ENCODE peak calls at places on chromosomes 11 and 22, in seven cellular contexts. L is GM13976, X is omental fat pad, G is thoracic aorta, U is coronary artery, J is fibroblast of mammary gland, Z is RWPE1. W is an unnamed sample.

GRCh38 chr11:121293276-121293569 is 652 bp downstream of the SC5D start:
- DNase-seq in L (no peak), X (no peak), G (no peak), U (no peak), J (peak), Z (peak), W (no peak)

GRCh38 chr11:27459191-27459590 is 13.4 kb downstream of the LGR4 start:
- DNase-seq in L (no peak), X (no peak), G (no peak), U (no peak), J (no peak), Z (no peak), W (no peak)

GRCh38 chr22:20509344-20510047 is 2.1 kb downstream of the MED15 start:
- DNase-seq in L (no peak), X (peak), G (peak), U (peak), J (peak), Z (peak), W (peak)

GRCh38 chr11:60984616-60985015 is 13.1 kb downstream of the CD6 start:
- DNase-seq in L (no peak), X (no peak), G (no peak), U (no peak), J (no peak), Z (no peak), W (no peak)

GRCh38 chr22:29109853-29110252 is 37.0 kb downstream of the KREMEN1 start:
- DNase-seq in L (no peak), X (no peak), G (no peak), U (no peak), J (peak), Z (no peak), W (no peak)

GRCh38 chr22:45329536-45329936 is 19.8 kb downstream of the FAM118A start:
- DNase-seq in L (no peak), X (no peak), G (no peak), U (no peak), J (no peak), Z (no peak), W (no peak)

GRCh38 chr11:83087035-83087434 is 15.3 kb upstream of the RAB30 start:
- DNase-seq in L (no peak), X (no peak), G (no peak), U (no peak), J (peak), Z (peak), W (no peak)

GRCh38 chr22:25482868-25483639 is 81.4 kb upstream of the GRK3 start:
- DNase-seq in L (no peak), X (no peak), G (no peak), U (no peak), J (no peak), Z (no peak), W (no peak)

GRCh38 chr11:48052183-48053040 is 72.1 kb downstream of the PTPRJ start:
- DNase-seq in L (no peak), X (no peak), G (no peak), U (peak), J (no peak), Z (peak), W (peak)

GRCh38 chr11:10350341-10350740 is 45.5 kb downstream of the ADM start:
- DNase-seq in L (no peak), X (no peak), G (no peak), U (no peak), J (peak), Z (peak), W (no peak)

GRCh38 chr11:1412377-1413095 is 22.8 kb downstream of the BRSK2 start:
- DNase-seq in L (no peak), X (no peak), G (no peak), U (no peak), J (no peak), Z (no peak), W (no peak)

GRCh38 chr11:123186291-123186690 is 8.8 kb downstream of the CLMP start:
- DNase-seq in L (no peak), X (no peak), G (no peak), U (no peak), J (no peak), Z (peak), W (no peak)

GRCh38 chr11:67642490-67643120 is 3.0 kb upstream of the TBX10 start:
- DNase-seq in L (no peak), X (no peak), G (no peak), U (no peak), J (no peak), Z (no peak), W (no peak)

GRCh38 chr11:28836285-28837081 is 728.3 kb downstream of the METTL15 start:
- DNase-seq in L (no peak), X (no peak), G (no peak), U (no peak), J (peak), Z (peak), W (no peak)

GRCh38 chr11:113567097-113567496 is 91.9 kb upstream of the DRD2 start:
- DNase-seq in L (no peak), X (no peak), G (no peak), U (no peak), J (no peak), Z (no peak), W (no peak)

GRCh38 chr11:45146072-45147016 is at the start of gene PRDM11:
- DNase-seq in L (peak), X (no peak), G (no peak), U (peak), J (peak), Z (peak), W (peak)

GRCh38 chr11:61061081-61061826 is 41.0 kb upstream of the CD5 start:
- DNase-seq in L (peak), X (no peak), G (no peak), U (peak), J (peak), Z (peak), W (no peak)

GRCh38 chr11:59918987-59919589 is 19.1 kb upstream of the OOSP1 start:
- DNase-seq in L (peak), X (no peak), G (no peak), U (no peak), J (peak), Z (peak), W (no peak)

GRCh38 chr11:121067453-121067852 is 33.6 kb upstream of the TECTA start:
- DNase-seq in L (no peak), X (no peak), G (no peak), U (no peak), J (no peak), Z (no peak), W (no peak)

GRCh38 chr22:46040471-46041465 is 63.8 kb upstream of the WNT7B start:
- DNase-seq in L (no peak), X (peak), G (no peak), U (peak), J (no peak), Z (no peak), W (no peak)

GRCh38 chr11:126163074-126163700 is 48.3 kb downstream of the RPUSD4 start:
- DNase-seq in L (no peak), X (peak), G (peak), U (no peak), J (peak), Z (peak), W (no peak)

GRCh38 chr11:113048820-113049555 is 87.8 kb downstream of the NCAM1 start:
- DNase-seq in L (no peak), X (no peak), G (no peak), U (no peak), J (peak), Z (peak), W (no peak)

GRCh38 chr11:125637840-125638239 is 12.9 kb downstream of the CHEK1 start:
- DNase-seq in L (no peak), X (no peak), G (no peak), U (no peak), J (no peak), Z (no peak), W (no peak)

GRCh38 chr22:45885171-45885840 is 91.7 kb downstream of the WNT7B start:
- DNase-seq in L (no peak), X (no peak), G (no peak), U (no peak), J (no peak), Z (no peak), W (no peak)

GRCh38 chr11:32087602-32088001 is 3.3 kb upstream of the RCN1 start:
- DNase-seq in L (no peak), X (no peak), G (no peak), U (no peak), J (peak), Z (no peak), W (no peak)

GRCh38 chr11:60786811-60787567 is 1.9 kb downstream of the MS4A10 start:
- DNase-seq in L (no peak), X (peak), G (peak), U (no peak), J (peak), Z (peak), W (no peak)

GRCh38 chr11:1953489-1954284 is 6.6 kb downstream of the MRPL23 start:
- DNase-seq in L (no peak), X (peak), G (no peak), U (no peak), J (no peak), Z (no peak), W (no peak)

GRCh38 chr22:23683545-23683944 is 7.3 kb upstream of the RGL4 start:
- DNase-seq in L (no peak), X (no peak), G (no peak), U (no peak), J (no peak), Z (no peak), W (no peak)

GRCh38 chr22:37234736-37235711 is 9.0 kb downstream of the RAC2 start:
- DNase-seq in L (no peak), X (no peak), G (no peak), U (no peak), J (no peak), Z (no peak), W (no peak)

GRCh38 chr22:39135092-39135896 is 17.2 kb downstream of the CBX7 start:
- DNase-seq in L (peak), X (no peak), G (no peak), U (no peak), J (no peak), Z (no peak), W (no peak)

GRCh38 chr22:48858121-48858520 is 969.6 kb downstream of the BRD1 start:
- DNase-seq in L (no peak), X (no peak), G (no peak), U (peak), J (no peak), Z (no peak), W (no peak)

GRCh38 chr11:134363592-134363991 is 31.8 kb downstream of the GLB1L2 start:
- DNase-seq in L (no peak), X (no peak), G (no peak), U (no peak), J (no peak), Z (no peak), W (no peak)

GRCh38 chr11:36594316-36594989 is at the start of gene IFTAP:
- DNase-seq in L (peak), X (no peak), G (peak), U (peak), J (peak), Z (peak), W (peak)

GRCh38 chr22:22181515-22181959 is 63.0 kb upstream of the VPREB1 start:
- DNase-seq in L (no peak), X (no peak), G (no peak), U (no peak), J (no peak), Z (no peak), W (no peak)

GRCh38 chr22:32917577-32918375 is 116.3 kb downstream of the TIMP3 start:
- DNase-seq in L (no peak), X (no peak), G (no peak), U (no peak), J (no peak), Z (no peak), W (no peak)

GRCh38 chr11:124315052-124315451 is 1.3 kb upstream of the OR8D1 start:
- DNase-seq in L (no peak), X (no peak), G (no peak), U (no peak), J (peak), Z (no peak), W (no peak)

GRCh38 chr22:49638788-49639187 is 188.9 kb downstream of the BRD1 start:
- DNase-seq in L (no peak), X (no peak), G (no peak), U (no peak), J (peak), Z (peak), W (no peak)

GRCh38 chr22:22857607-22858558 is 29.7 kb upstream of the IGLL5 start:
- DNase-seq in L (no peak), X (no peak), G (no peak), U (no peak), J (no peak), Z (no peak), W (no peak)

GRCh38 chr11:11415786-11416390 is 62.8 kb upstream of the CSNK2A3 start:
- DNase-seq in L (no peak), X (no peak), G (no peak), U (no peak), J (no peak), Z (no peak), W (no peak)

GRCh38 chr11:11416502-11416901 is 63.5 kb upstream of the CSNK2A3 start:
- DNase-seq in L (no peak), X (no peak), G (no peak), U (no peak), J (peak), Z (no peak), W (no peak)

GRCh38 chr11:11411401-11411985 is 58.4 kb upstream of the CSNK2A3 start:
- DNase-seq in L (no peak), X (no peak), G (no peak), U (no peak), J (no peak), Z (no peak), W (no peak)

GRCh38 chr11:11414996-11415395 is 61.9 kb upstream of the CSNK2A3 start:
- DNase-seq in L (no peak), X (no peak), G (no peak), U (no peak), J (no peak), Z (no peak), W (no peak)

DNA sequence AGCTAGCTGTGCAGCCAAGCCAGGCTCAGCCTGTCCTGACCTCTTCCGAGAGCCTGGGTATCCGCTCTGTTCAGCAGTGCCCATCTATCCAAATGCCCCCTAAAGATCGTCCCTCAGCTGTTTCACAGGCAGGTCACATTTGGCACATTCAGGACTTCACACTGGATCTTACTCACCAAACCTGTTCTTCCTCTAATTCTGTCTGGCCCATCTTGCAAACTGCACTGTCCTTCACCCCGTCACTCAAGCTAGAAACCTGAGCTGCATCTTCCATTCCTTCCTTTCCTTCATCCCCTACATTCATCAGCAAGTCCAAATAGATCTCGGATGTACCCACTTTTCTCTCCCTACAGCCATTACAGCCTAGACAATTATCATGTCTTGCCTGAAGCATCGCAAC is 60.7 kb upstream of the CSNK2A3 start:
- DNase-seq in L (no peak), X (no peak), G (no peak), U (no peak), J (no peak), Z (no peak), W (no peak)
- TF ChIP-seq CTCF in L (no peak), X (no peak), G (no peak), U (no peak), J (no peak), Z (no peak), W (no peak)

DNA sequence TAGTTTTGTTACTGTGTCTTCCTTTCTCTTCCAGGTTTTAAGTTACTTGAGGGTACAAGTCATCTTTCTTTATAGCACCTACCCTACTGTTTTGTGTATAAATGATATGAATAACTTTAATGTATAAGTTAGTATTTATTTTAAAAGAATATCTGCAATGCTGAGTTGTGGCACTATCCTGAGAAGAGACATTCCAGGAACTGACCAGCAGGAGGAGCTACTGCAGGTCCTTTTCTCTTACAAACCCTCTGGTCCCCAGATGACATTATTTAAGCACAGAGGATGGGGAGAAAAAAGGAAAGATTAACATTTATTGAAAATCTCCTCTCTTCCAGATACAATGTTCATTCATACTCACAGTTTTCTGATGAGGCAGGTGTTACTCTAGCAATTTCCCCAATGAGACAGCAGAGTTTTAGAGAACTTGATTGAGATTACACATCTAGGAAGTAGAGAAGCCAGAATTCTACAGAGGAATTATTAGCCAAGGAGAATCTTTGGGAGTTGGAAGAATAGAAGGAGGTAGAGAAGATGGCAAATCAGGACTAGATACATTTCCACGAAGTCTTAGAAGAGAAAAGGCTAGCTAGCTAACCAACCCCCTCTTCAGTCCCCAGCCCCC is 541.2 kb upstream of the API5 start:
- DNase-seq in L (peak), X (no peak), G (no peak), U (no peak), J (peak), Z (no peak), W (no peak)
- TF ChIP-seq CTCF in L (peak), X (no peak), G (no peak), U (no peak), J (peak), Z (no peak), W (peak)

GRCh38 chr11:21988477-21988876 is 204.4 kb upstream of the ANO5 start:
- DNase-seq in L (no peak), X (no peak), G (no peak), U (no peak), J (no peak), Z (no peak), W (no peak)
- TF ChIP-seq CTCF in L (no peak), X (no peak), G (no peak), U (no peak), J (no peak), Z (no peak), W (no peak)

DNA sequence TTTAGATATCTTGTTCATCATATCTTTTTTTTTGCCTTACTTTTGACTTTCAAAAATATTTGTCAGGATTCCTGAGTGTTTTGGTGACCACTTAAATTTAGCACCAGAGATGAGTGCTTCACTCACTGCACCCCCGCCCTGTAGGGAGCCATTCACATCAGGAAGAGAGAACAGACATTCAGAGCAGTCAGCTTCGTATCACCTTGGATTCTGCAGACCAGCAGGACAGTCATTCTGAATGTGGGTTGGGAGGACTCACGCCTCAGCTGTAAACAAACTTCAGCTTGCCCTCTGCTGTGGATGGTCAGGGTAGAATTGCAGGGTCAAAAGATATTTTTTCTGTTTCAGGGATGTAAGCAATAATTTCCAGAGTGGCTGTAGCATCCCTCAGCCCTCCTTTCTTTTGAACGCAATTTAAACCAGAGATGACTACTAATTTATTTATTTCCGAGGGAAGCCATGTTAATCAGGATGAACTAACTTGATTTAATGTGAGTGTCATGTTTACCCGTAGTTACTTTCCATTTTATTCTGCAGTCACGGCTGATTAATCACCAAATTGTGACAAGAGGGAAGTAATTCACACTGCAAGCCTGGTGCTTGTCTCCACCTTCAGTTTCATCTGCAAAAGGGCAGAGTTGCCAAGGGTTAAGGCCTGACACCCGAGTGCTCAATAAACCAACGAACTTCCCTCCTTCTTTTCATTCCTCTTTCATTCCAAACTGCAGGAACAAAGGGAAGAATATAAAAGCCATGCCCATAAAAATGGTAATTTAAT is 174.2 kb upstream of the DDI1 start:
- DNase-seq in L (no peak), X (no peak), G (no peak), U (no peak), J (no peak), Z (no peak), W (no peak)
- TF ChIP-seq CTCF in L (peak), X (no peak), G (no peak), U (no peak), J (no peak), Z (no peak), W (no peak)

GRCh38 chr11:86275493-86276370 is 26.3 kb upstream of the HIKESHI start:
- DNase-seq in L (no peak), X (no peak), G (no peak), U (no peak), J (no peak), Z (no peak), W (no peak)
- TF ChIP-seq CTCF in L (no peak), X (no peak), G (no peak), U (no peak), J (no peak), Z (no peak), W (no peak)

GRCh38 chr11:117468888-117469287 is 141.2 kb downstream of the CEP164 start:
- DNase-seq in L (no peak), X (no peak), G (no peak), U (no peak), J (no peak), Z (no peak), W (no peak)
- TF ChIP-seq CTCF in L (no peak), X (no peak), G (no peak), U (no peak), J (no peak), Z (no peak), W (no peak)

GRCh38 chr11:111064118-111064517 is 181.4 kb upstream of the POU2AF2 start:
- DNase-seq in L (no peak), X (no peak), G (no peak), U (no peak), J (peak), Z (no peak), W (no peak)

GRCh38 chr11:111067994-111068393 is 177.5 kb upstream of the POU2AF2 start:
- DNase-seq in L (no peak), X (no peak), G (no peak), U (no peak), J (no peak), Z (no peak), W (no peak)

GRCh38 chr11:111066861-111067260 is 178.7 kb upstream of the POU2AF2 start:
- DNase-seq in L (no peak), X (no peak), G (no peak), U (no peak), J (no peak), Z (no peak), W (no peak)

GRCh38 chr11:111063711-111064110 is 181.8 kb upstream of the POU2AF2 start:
- DNase-seq in L (no peak), X (no peak), G (no peak), U (no peak), J (peak), Z (peak), W (no peak)

DNA sequence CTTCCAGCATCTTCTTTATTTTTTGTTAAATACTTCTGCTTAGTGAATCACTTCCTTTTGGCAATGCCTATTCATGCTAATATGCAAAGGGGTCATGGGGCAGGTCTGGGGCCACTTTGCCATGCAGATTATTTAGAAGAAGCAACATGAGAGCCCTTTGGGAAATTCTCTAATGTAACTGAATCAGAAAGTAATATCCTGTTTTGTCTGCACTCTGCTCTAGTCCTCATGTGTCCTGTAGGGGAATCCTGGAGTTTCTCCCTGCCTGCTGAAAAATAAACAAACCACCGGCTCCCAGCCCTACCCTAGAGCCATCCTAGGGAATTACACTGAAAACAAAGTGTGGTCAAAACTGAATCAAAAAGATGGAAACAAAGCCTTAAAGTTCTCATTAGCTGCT is 176.4 kb upstream of the POU2AF2 start:
- DNase-seq in L (no peak), X (no peak), G (no peak), U (no peak), J (peak), Z (no peak), W (no peak)
- TF ChIP-seq CTCF in L (no peak), X (no peak), G (no peak), U (no peak), J (peak), Z (no peak), W (no peak)

W was measured in mesothelial cell of epicardium.